ENCODE peak calls at places on chromosomes 1 and 21, in four cellular contexts. K, O, V and E are unnamed samples.

GRCh38 chr1:30329802-30330557 is 393.4 kb downstream of the MATN1 start:
- DNase-seq in V (no peak), O (no peak), K (no peak), E (no peak)

GRCh38 chr1:38246955-38247952 is 200.7 kb upstream of the POU3F1 start:
- DNase-seq in V (no peak), K (peak), O (no peak), E (no peak)

GRCh38 chr1:113928129-113928949 is 785 bp upstream of the HIPK1 start:
- DNase-seq in K (no peak), O (no peak), V (no peak), E (no peak)

GRCh38 chr1:110370827-110371226 is 20.0 kb downstream of the SLC16A4 start:
- DNase-seq in O (no peak), V (no peak), K (peak), E (no peak)

GRCh38 chr1:113809651-113810602 is 2.3 kb downstream of the RSBN1 start:
- DNase-seq in V (no peak), K (no peak), O (no peak), E (no peak)

GRCh38 chr1:206503591-206504362 is 3.6 kb upstream of the RASSF5 start:
- DNase-seq in V (no peak), K (peak), O (no peak), E (peak)

GRCh38 chr1:205538211-205538840 is 33.9 kb downstream of the CDK18 start:
- DNase-seq in V (no peak), K (no peak), O (no peak), E (no peak)

GRCh38 chr1:6373961-6374720 is 19.4 kb downstream of the ACOT7 start:
- DNase-seq in K (peak), O (no peak), V (no peak), E (peak)

GRCh38 chr1:219296430-219296850 is 122.8 kb downstream of the LYPLAL1 start:
- DNase-seq in V (no peak), O (no peak), K (no peak), E (no peak)

GRCh38 chr21:34227386-34227852 is 136.4 kb upstream of the KCNE2 start:
- DNase-seq in V (no peak), O (no peak), K (peak), E (no peak)

GRCh38 chr1:165152109-165152508 is 204.4 kb downstream of the LMX1A start:
- DNase-seq in O (no peak), V (no peak), K (no peak), E (no peak)

GRCh38 chr1:77652179-77652745 is 30.2 kb downstream of the ZZZ3 start:
- DNase-seq in K (no peak), V (no peak), O (no peak), E (no peak)

GRCh38 chr1:236160540-236161127 is 18.3 kb downstream of the GPR137B start:
- DNase-seq in K (no peak), O (no peak), V (no peak), E (no peak)

GRCh38 chr1:215569987-215570824 is 3.1 kb downstream of the KCTD3 start:
- DNase-seq in O (no peak), K (peak), V (no peak), E (no peak)

GRCh38 chr1:190084552-190084951 is 393.1 kb downstream of the BRINP3 start:
- DNase-seq in V (no peak), O (no peak), K (no peak), E (no peak)

GRCh38 chr1:203388683-203389082 is 37.8 kb upstream of the FMOD start:
- DNase-seq in K (no peak), V (no peak), O (no peak), E (no peak)

GRCh38 chr21:29194847-29195246 is 64.4 kb downstream of the MAP3K7CL start:
- DNase-seq in K (no peak), O (no peak), V (no peak), E (no peak)

GRCh38 chr21:29196664-29197052 is 66.2 kb downstream of the MAP3K7CL start:
- DNase-seq in V (no peak), O (no peak), K (no peak), E (no peak)

GRCh38 chr21:29194342-29194741 is 63.9 kb downstream of the MAP3K7CL start:
- DNase-seq in V (no peak), O (no peak), K (no peak), E (no peak)

GRCh38 chr21:29193907-29194306 is 63.5 kb downstream of the MAP3K7CL start:
- DNase-seq in V (no peak), O (no peak), K (no peak), E (no peak)

GRCh38 chr21:29196021-29196663 is 65.7 kb downstream of the MAP3K7CL start:
- DNase-seq in O (no peak), K (peak), V (peak), E (peak)
- TF ChIP-seq CTCF in O (no peak), K (peak), V (peak), E (no peak)

GRCh38 chr1:54547601-54548388 is at the start of gene ACOT11:
- DNase-seq in O (peak), V (no peak), K (peak), E (peak)
- TF ChIP-seq CTCF in O (peak), V (no peak), K (no peak), E (peak)

DNA sequence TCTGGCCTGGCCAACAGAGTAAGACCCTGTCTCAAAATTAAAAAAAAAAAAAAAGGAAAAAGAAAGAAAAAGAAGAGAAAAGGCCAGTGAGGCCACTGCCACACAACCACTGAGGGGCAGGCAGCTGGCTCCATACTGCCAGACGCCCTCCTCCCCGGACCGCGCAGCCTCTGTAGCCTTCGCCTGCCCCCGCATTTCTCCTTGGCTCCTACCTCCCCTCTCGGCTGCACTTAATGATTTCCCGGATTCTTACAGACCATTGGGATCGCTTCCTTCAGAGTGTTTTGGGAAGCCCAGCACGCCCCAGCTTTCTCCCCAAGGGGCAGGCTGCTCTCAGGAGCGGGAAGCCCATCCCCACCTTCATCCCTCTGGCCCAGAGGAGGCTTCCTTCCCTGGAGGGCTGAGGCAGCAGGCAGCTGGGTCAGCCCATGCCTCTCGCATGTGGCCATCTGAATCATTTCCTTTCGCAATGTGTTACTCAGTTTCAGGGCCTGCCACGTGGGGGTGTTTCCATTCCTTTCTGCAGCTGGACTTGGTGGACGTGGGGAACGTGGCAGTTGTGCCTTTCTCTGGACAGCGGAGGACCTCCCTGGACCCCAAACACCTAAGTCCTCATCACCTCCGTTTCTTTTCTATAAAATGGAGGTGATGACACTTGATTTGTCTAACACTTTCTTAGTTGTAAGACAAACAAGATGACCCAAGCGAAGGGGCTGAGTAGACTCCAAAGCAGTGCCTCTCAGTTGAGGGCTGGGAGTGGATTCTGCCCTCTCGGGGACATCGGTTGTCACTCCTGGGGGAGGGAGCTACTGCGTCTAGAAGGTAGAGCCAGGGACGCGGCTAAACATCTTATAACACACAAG is 2.3 kb downstream of the SLC2A5 start:
- DNase-seq in K (peak), V (no peak), O (peak), E (no peak)
- TF ChIP-seq CTCF in K (no peak), V (no peak), O (no peak), E (no peak)

GRCh38 chr1:108692724-108693655 is 880 bp downstream of the PRPF38B start:
- DNase-seq in K (peak), O (peak), V (peak), E (peak)
- TF ChIP-seq CTCF in K (peak), O (no peak), V (peak), E (peak)

DNA sequence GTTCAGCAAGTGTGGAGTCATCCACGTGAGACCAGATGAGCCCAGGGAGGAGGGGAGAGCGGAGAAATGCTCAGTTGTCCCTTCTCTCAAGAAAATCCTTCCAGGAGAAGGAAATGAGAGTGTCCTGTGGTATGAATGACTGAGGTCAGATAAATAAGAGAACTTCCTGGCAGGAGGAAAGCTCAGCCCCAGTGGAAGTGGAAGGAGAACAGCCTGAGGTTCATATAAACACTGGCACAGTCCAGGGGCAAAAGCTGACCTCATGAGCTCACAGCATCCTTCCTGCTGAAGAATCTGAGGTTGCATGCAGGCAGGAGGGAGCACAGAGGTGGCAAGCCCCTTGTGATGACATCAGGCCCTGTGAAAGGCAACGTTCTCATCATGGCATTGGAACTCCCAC is 97.7 kb downstream of the NAV1 start:
- DNase-seq in V (no peak), K (no peak), O (no peak), E (no peak)
- TF ChIP-seq CTCF in V (no peak), K (no peak), O (no peak), E (no peak)